ENCODE peak calls at places on chromosomes 11 and 22, in four cellular contexts. H is H9, N is mesenchymal stem cell, O is neuronal stem cell. Y is an unnamed sample.

GRCh38 chr11:120883404-120884135 is 140.3 kb upstream of the TBCEL start:
- DNase-seq in H (peak), N (peak), O (no peak), Y (no peak)

GRCh38 chr11:61874460-61874809 is 16.9 kb downstream of the FADS3 start:
- DNase-seq in H (no peak), N (no peak), O (no peak), Y (no peak)

GRCh38 chr22:19869497-19870152 is 15.0 kb upstream of the GNB1L start:
- DNase-seq in H (no peak), N (no peak), O (no peak), Y (peak)

GRCh38 chr11:64861227-64861970 is 16.9 kb upstream of the CDC42BPG start:
- DNase-seq in H (no peak), N (no peak), O (no peak), Y (no peak)

GRCh38 chr11:103608566-103608965 is 427.9 kb upstream of the DDI1 start:
- DNase-seq in H (no peak), N (peak), O (no peak), Y (no peak)

GRCh38 chr11:110000045-110000502 is 93.1 kb upstream of the ZC3H12C start:
- DNase-seq in H (no peak), N (peak), O (no peak), Y (no peak)

GRCh38 chr11:22317656-22318055 is 20.5 kb upstream of the SLC17A6 start:
- DNase-seq in H (no peak), N (no peak), O (no peak), Y (no peak)

GRCh38 chr11:20497124-20497792 is 102.2 kb upstream of the SLC6A5 start:
- DNase-seq in H (no peak), N (no peak), O (no peak), Y (no peak)

GRCh38 chr22:49969751-49970527 is 9.4 kb downstream of the PIM3 start:
- DNase-seq in H (peak), N (no peak), O (no peak), Y (no peak)

GRCh38 chr22:24247564-24248344 is 2.9 kb upstream of the GGT5 start:
- DNase-seq in H (peak), N (peak), O (peak), Y (peak)

GRCh38 chr22:24543068-24543675 is 11.8 kb downstream of the GUCD1 start:
- DNase-seq in H (no peak), N (no peak), O (no peak), Y (no peak)

GRCh38 chr11:77374611-77375031 is 73.1 kb upstream of the GDPD4 start:
- DNase-seq in H (no peak), N (peak), O (no peak), Y (no peak)

GRCh38 chr22:42369250-42370041 is 62.8 kb downstream of the NFAM1 start:
- DNase-seq in H (peak), N (peak), O (peak), Y (peak)

GRCh38 chr11:8025816-8026215 is 38.7 kb downstream of the EIF3F start:
- DNase-seq in H (no peak), N (peak), O (no peak), Y (no peak)

GRCh38 chr11:113045146-113045545 is 83.9 kb downstream of the NCAM1 start:
- DNase-seq in H (peak), N (no peak), O (no peak), Y (no peak)

GRCh38 chr11:122344281-122344680 is 228.3 kb upstream of the BLID start:
- DNase-seq in H (no peak), N (peak), O (no peak), Y (no peak)

GRCh38 chr11:46414466-46414796 is 22.9 kb upstream of the CHRM4 start:
- DNase-seq in H (no peak), N (no peak), O (no peak), Y (no peak)

GRCh38 chr11:71491531-71492329 is 35.3 kb upstream of the KRTAP5-7 start:
- DNase-seq in H (no peak), N (no peak), O (no peak), Y (no peak)

GRCh38 chr11:120342678-120343077 is 6.5 kb downstream of the ARHGEF12 start:
- DNase-seq in H (no peak), N (no peak), O (no peak), Y (no peak)

GRCh38 chr22:16559056-16559955 is 33.3 kb downstream of the CCT8L2 start:
- DNase-seq in H (no peak), N (no peak), O (no peak), Y (no peak)

GRCh38 chr22:42222140-42222539 is 48.3 kb downstream of the TCF20 start:
- DNase-seq in H (no peak), N (no peak), O (no peak), Y (no peak)

GRCh38 chr11:115499891-115500290 is 4.3 kb downstream of the CADM1 start:
- DNase-seq in H (no peak), N (no peak), O (no peak), Y (no peak)

GRCh38 chr11:99554232-99554903 is 533.6 kb downstream of the CNTN5 start:
- DNase-seq in H (no peak), N (no peak), O (no peak), Y (no peak)

GRCh38 chr22:44646668-44647067 is 55.3 kb upstream of the PRR5 start:
- DNase-seq in H (peak), N (no peak), O (no peak), Y (no peak)

GRCh38 chr11:72573380-72573949 is 100.8 kb downstream of the PDE2A start:
- DNase-seq in H (peak), N (peak), O (peak), Y (peak)

GRCh38 chr22:40322818-40323447 is 23.4 kb upstream of the ADSL start:
- DNase-seq in H (no peak), N (no peak), O (no peak), Y (no peak)

GRCh38 chr22:40323681-40324083 is 22.6 kb upstream of the ADSL start:
- DNase-seq in H (no peak), N (no peak), O (no peak), Y (no peak)

GRCh38 chr22:40324468-40325305 is 21.6 kb upstream of the ADSL start:
- DNase-seq in H (no peak), N (no peak), O (no peak), Y (no peak)

GRCh38 chr22:40326905-40327735 is 19.2 kb upstream of the ADSL start:
- DNase-seq in H (peak), N (peak), O (peak), Y (no peak)

DNA sequence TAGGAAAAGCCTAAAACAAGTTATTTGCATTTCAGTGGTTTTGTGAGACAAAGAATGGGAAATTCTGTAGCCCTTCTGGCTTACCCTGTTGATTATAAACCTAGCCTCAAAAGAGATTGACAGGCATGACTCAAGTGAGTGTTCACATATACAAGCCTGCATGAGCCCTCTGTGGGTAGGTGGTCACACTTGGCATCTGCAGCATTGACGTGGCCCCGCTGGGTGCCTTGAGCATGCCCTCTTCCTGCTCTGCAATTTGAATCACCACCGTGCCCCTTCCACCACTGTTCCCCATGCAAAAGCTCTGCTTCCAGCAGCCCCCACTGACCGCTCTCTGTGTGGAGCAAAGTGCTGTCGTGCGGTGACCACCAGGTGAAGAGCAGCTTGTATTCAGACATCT is 21.0 kb upstream of the ADSL start:
- DNase-seq in H (no peak), N (no peak), O (no peak), Y (no peak)
- H2BK15ac ChIP-seq in H (no peak), N (no peak), O (no peak), Y (no peak)

DNA sequence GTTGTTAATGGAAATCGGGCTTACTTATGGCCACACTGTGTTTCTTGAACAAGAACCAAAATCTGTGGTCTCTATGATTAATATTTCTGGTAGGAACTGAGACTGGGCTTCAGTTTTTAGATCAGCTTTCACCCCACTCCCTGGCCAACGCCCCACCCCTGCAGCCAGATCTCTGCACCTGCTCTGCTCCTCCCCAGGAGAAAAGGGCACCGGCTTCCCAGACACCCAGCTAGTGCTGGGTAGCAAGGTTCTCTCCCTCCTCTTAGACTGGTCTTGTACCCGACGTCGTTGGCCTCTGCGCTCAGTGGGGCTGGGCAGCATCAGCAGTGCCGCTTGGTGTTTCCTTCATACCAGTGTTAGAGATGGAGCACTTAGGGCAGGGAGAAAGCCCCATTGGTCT is 17.0 kb upstream of the CTTN start:
- DNase-seq in H (no peak), N (no peak), O (no peak), Y (no peak)
- H2BK15ac ChIP-seq in H (no peak), N (no peak), O (no peak), Y (no peak)

GRCh38 chr11:69416746-69417145 is 64.7 kb upstream of the LINC01488 start:
- DNase-seq in H (no peak), N (no peak), O (no peak), Y (no peak)

GRCh38 chr11:69422645-69423044 is 58.8 kb upstream of the LINC01488 start:
- DNase-seq in H (no peak), N (no peak), O (no peak), Y (no peak)

GRCh38 chr11:69417211-69418085 is 64.0 kb upstream of the LINC01488 start:
- DNase-seq in H (no peak), N (no peak), O (no peak), Y (no peak)

GRCh38 chr11:69418576-69419296 is 62.7 kb upstream of the LINC01488 start:
- DNase-seq in H (no peak), N (no peak), O (no peak), Y (no peak)

GRCh38 chr11:69419662-69420061 is 61.8 kb upstream of the LINC01488 start:
- DNase-seq in H (no peak), N (no peak), O (no peak), Y (no peak)
- H2BK15ac ChIP-seq in H (no peak), N (peak), O (no peak), Y (no peak)

DNA sequence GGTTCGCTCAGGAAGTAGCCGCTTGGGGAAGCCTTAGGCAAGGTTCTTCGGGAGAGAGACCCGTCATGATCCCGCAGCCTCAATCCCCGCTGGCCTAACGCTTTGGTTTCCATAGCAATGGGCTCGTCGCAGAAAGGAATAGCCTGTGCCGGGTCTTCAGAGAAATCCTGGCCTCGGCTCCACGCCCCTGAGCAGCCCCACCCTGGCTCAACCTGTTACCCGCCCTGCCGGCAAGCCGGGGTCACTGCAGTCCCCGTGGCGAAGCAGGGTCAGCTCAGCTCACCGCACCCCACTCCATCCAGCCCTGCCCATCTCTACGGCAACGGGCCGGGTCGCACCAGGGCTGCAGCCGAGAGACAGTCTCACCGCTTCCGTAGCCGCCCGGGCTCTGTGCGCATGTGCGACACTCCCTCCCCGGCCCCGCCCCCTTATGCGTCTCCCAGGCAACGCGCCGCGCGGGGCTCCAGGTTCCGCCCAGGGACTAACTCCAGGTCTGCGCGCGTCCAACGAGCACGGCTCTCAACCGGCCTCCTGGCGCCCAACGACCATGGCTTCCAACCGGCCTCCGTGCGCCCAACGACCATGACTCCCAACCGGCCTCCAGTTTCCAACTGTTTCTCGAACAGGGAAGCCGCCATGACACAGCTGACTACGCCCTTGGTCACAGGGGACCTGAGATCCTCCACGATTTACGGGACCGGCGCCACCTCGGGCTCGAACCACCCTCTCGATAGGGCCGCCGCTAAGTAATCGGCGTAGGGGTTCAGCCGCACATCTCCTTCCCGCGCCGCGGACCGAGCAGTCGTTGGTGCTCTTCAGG is at the start of gene DUSP18:
- DNase-seq in H (peak), N (peak), O (peak), Y (peak)
- H2BK15ac ChIP-seq in H (no peak), N (peak), O (peak), Y (no peak)

GRCh38 chr22:48262596-48263430 is 1500.4 kb downstream of the TBC1D22A start:
- DNase-seq in H (no peak), N (no peak), O (no peak), Y (no peak)
- H2BK15ac ChIP-seq in H (no peak), N (no peak), O (no peak), Y (no peak)

GRCh38 chr22:35914665-35915476 is 113.8 kb downstream of the RBFOX2 start:
- DNase-seq in H (peak), N (peak), O (peak), Y (peak)
- H2BK15ac ChIP-seq in H (no peak), N (no peak), O (no peak), Y (no peak)